ENCODE peak calls at places on chromosomes 5 and 9, in five cellular contexts. One of them, this sample, is unnamed.

GRCh38 chr9:109811876-109812275 is 31.9 kb downstream of the PALM2AKAP2 start:
- DNase-seq in effector memory CD8-positive, alpha-beta T cell: no peak
- DNase-seq in MCF 10A: no peak
- DNase-seq in ovary: no peak
- DNase-seq in NCI-H2081: no peak
- DNase-seq in this sample: no peak

GRCh38 chr5:19274578-19274977 is 713.4 kb downstream of the CDH18 start:
- DNase-seq in effector memory CD8-positive, alpha-beta T cell: no peak
- DNase-seq in MCF 10A: no peak
- DNase-seq in ovary: no peak
- DNase-seq in NCI-H2081: no peak
- DNase-seq in this sample: no peak

GRCh38 chr5:35198096-35198495 is 32.2 kb downstream of the PRLR start:
- DNase-seq in effector memory CD8-positive, alpha-beta T cell: no peak
- DNase-seq in MCF 10A: peak; percentile 93
- DNase-seq in ovary: peak; percentile 56
- DNase-seq in NCI-H2081: peak; percentile 41
- DNase-seq in this sample: peak; percentile 49

GRCh38 chr5:167944121-167944858 is 347.2 kb upstream of the WWC1 start:
- DNase-seq in effector memory CD8-positive, alpha-beta T cell: no peak
- DNase-seq in MCF 10A: peak; percentile 59
- DNase-seq in ovary: no peak
- DNase-seq in NCI-H2081: no peak
- DNase-seq in this sample: peak; percentile 42

GRCh38 chr9:72977670-72978069 is 24.8 kb upstream of the ALDH1A1 start:
- DNase-seq in effector memory CD8-positive, alpha-beta T cell: no peak
- DNase-seq in MCF 10A: peak; percentile 46
- DNase-seq in ovary: no peak
- DNase-seq in NCI-H2081: no peak
- DNase-seq in this sample: no peak

GRCh38 chr9:106639873-106640568 is 222.9 kb upstream of the ZNF462 start:
- DNase-seq in effector memory CD8-positive, alpha-beta T cell: no peak
- DNase-seq in MCF 10A: no peak
- DNase-seq in ovary: no peak
- DNase-seq in NCI-H2081: no peak
- DNase-seq in this sample: no peak

GRCh38 chr9:12464910-12465512 is 228.2 kb upstream of the TYRP1 start:
- DNase-seq in effector memory CD8-positive, alpha-beta T cell: no peak
- DNase-seq in MCF 10A: peak; percentile 38
- DNase-seq in ovary: no peak
- DNase-seq in NCI-H2081: peak; percentile 34
- DNase-seq in this sample: no peak

GRCh38 chr9:123364241-123364824 is 8.3 kb downstream of the CRB2 start:
- DNase-seq in effector memory CD8-positive, alpha-beta T cell: no peak
- DNase-seq in MCF 10A: no peak
- DNase-seq in ovary: peak; percentile 53
- DNase-seq in NCI-H2081: no peak
- DNase-seq in this sample: no peak

GRCh38 chr5:133869675-133869978 is 98.8 kb downstream of the C5orf15 start:
- DNase-seq in effector memory CD8-positive, alpha-beta T cell: no peak
- DNase-seq in MCF 10A: no peak
- DNase-seq in ovary: no peak
- DNase-seq in NCI-H2081: no peak
- DNase-seq in this sample: peak; percentile 49

GRCh38 chr9:33506626-33507370 is 17.3 kb upstream of the ANKRD18B start:
- DNase-seq in effector memory CD8-positive, alpha-beta T cell: no peak
- DNase-seq in MCF 10A: peak; percentile 63
- DNase-seq in ovary: no peak
- DNase-seq in NCI-H2081: no peak
- DNase-seq in this sample: no peak

GRCh38 chr9:98879958-98880300 is 63.8 kb upstream of the COL15A1 start:
- DNase-seq in effector memory CD8-positive, alpha-beta T cell: no peak
- DNase-seq in MCF 10A: no peak
- DNase-seq in ovary: no peak
- DNase-seq in NCI-H2081: no peak
- DNase-seq in this sample: peak; percentile 47

GRCh38 chr9:131478421-131478868 is 24.3 kb upstream of the POMT1 start:
- DNase-seq in effector memory CD8-positive, alpha-beta T cell: peak; percentile 48
- DNase-seq in MCF 10A: peak; percentile 55
- DNase-seq in ovary: peak; percentile 61
- DNase-seq in NCI-H2081: peak; percentile 25
- DNase-seq in this sample: peak; percentile 41

GRCh38 chr5:143054480-143054941 is 284.3 kb downstream of the ARHGAP26 start:
- DNase-seq in effector memory CD8-positive, alpha-beta T cell: no peak
- DNase-seq in MCF 10A: peak; percentile 53
- DNase-seq in ovary: no peak
- DNase-seq in NCI-H2081: no peak
- DNase-seq in this sample: no peak

GRCh38 chr5:91983869-91984268 is 600.8 kb upstream of the ARRDC3 start:
- DNase-seq in effector memory CD8-positive, alpha-beta T cell: no peak
- DNase-seq in MCF 10A: no peak
- DNase-seq in ovary: no peak
- DNase-seq in NCI-H2081: no peak
- DNase-seq in this sample: no peak

GRCh38 chr5:142115937-142116614 is 7.5 kb downstream of the NDFIP1 start:
- DNase-seq in effector memory CD8-positive, alpha-beta T cell: no peak
- DNase-seq in MCF 10A: peak; percentile 73
- DNase-seq in ovary: no peak
- DNase-seq in NCI-H2081: no peak
- DNase-seq in this sample: no peak

GRCh38 chr9:129146441-129146933 is 31.6 kb downstream of the IER5L start:
- DNase-seq in effector memory CD8-positive, alpha-beta T cell: no peak
- DNase-seq in MCF 10A: no peak
- DNase-seq in ovary: peak; percentile 63
- DNase-seq in NCI-H2081: no peak
- DNase-seq in this sample: no peak

This sample was measured in left ventricle myocardium inferior.